ENCODE peak calls at places on chromosome 11, in eight cellular contexts. V, I, T, D, E, A, G and F are unnamed samples.

GRCh38 chr11:70050243-70050642 is 27.9 kb upstream of the ANO1 start:
- DNase-seq in V (no peak), I (no peak), T (no peak), D (no peak), E (no peak), A (no peak), G (no peak), F (peak; percentile 47)

GRCh38 chr11:117449111-117449693 is 121.5 kb downstream of the CEP164 start:
- DNase-seq in V (peak; percentile 26), I (no peak), T (no peak), D (no peak), E (no peak), A (no peak), G (no peak), F (no peak)

GRCh38 chr11:11668293-11668692 is 46.5 kb upstream of the GALNT18 start:
- DNase-seq in V (no peak), I (no peak), T (no peak), D (no peak), E (no peak), A (no peak), G (no peak), F (no peak)

GRCh38 chr11:131851951-131852350 is 481.5 kb downstream of the NTM start:
- DNase-seq in V (no peak), I (no peak), T (no peak), D (no peak), E (no peak), A (no peak), G (no peak), F (no peak)

GRCh38 chr11:116986521-116987105 is 111.6 kb downstream of the SIK3 start:
- DNase-seq in V (no peak), I (no peak), T (no peak), D (peak; percentile 41), E (no peak), A (no peak), G (no peak), F (no peak)

GRCh38 chr11:111846640-111847039 is 24.7 kb downstream of the ALG9 start:
- DNase-seq in V (no peak), I (no peak), T (no peak), D (no peak), E (no peak), A (no peak), G (no peak), F (no peak)

GRCh38 chr11:6473481-6474422 is at the start of gene TRIM3:
- DNase-seq in V (peak; percentile 97), I (peak; percentile 93), T (peak; percentile 94), D (peak; percentile 50), E (peak; percentile 99), A (peak; percentile 95), G (peak; percentile 91), F (peak; percentile 90)

GRCh38 chr11:117621226-117621625 is 175.8 kb downstream of the DSCAML1 start:
- DNase-seq in V (no peak), I (no peak), T (no peak), D (no peak), E (peak; percentile 20), A (no peak), G (no peak), F (no peak)

GRCh38 chr11:11246166-11246565 is 106.9 kb downstream of the CSNK2A3 start:
- DNase-seq in V (no peak), I (no peak), T (no peak), D (no peak), E (no peak), A (no peak), G (no peak), F (no peak)

GRCh38 chr11:72235351-72236057 is 8.5 kb downstream of the PHOX2A start:
- DNase-seq in V (peak; percentile 53), I (no peak), T (no peak), D (no peak), E (no peak), A (no peak), G (peak; percentile 57), F (no peak)

GRCh38 chr11:33930317-33931021 is 38.6 kb upstream of the LMO2 start:
- DNase-seq in V (no peak), I (peak; percentile 50), T (no peak), D (no peak), E (no peak), A (no peak), G (no peak), F (no peak)

GRCh38 chr11:119888119-119888518 is 159.1 kb upstream of the NECTIN1 start:
- DNase-seq in V (no peak), I (no peak), T (no peak), D (no peak), E (no peak), A (no peak), G (no peak), F (no peak)

DNA sequence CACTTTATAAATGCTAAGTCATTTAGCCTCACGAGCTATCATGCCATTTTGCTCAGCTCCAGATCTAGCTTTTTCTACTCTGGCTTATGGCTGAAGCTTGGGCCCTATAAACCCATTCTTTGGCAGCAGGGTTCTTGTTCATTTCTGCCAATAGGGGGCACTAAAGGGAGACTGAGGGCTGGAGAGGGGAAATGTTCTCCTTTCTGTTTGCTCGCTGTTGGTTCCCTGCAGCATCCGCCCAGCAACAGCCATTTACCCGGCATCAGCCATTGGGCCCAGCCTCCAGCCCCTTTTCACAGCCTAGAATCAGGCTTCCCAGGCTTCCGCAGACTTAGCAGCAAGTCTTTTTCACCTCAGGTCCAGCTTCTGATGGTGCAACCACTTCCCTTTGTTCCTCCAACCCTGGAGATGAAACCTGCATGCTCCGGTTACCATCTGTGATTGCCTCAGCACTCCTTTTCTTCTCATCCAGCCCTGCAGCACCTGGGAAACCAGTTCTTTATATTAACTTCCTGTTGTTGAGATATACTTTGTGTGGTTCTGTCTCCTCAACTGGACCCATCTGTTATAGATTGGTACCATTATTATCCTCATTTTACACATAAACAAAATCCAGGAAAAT is 4.2 kb upstream of the ME3 start:
- DNase-seq in V (no peak), I (peak; percentile 15), T (no peak), D (peak; percentile 18), E (peak; percentile 64), A (no peak), G (peak; percentile 32), F (no peak)
- TF ChIP-seq CTCF in V (no peak), I (peak; percentile 27), T (no peak), D (peak; percentile 43), E (peak; percentile 65), A (no peak), G (peak; percentile 56), F (no peak)

DNA sequence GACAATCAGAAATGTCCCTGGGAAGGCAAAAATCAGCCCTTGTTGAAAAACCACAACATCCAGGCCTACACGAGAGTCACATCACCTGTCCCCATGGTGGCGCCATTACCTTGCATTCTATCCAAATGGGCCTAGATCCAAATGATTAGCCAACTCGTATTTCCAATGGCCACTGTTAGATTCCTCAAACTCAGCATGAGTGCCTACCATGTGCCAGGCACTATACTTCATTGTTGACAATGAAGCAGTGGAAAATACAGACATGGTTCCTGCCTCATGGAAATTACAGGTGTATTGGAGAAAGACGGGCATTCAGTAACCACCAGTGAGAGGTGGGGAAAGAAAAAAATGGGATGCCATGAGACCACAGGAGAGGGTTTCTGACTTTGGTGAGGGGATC is 29.8 kb upstream of the CREB3L1 start:
- DNase-seq in V (no peak), I (peak; percentile 42), T (no peak), D (peak; percentile 72), E (peak; percentile 71), A (peak; percentile 75), G (peak; percentile 34), F (no peak)
- H3K4me1 ChIP-seq in V (no peaks in the 10 kb centered on the region), I (peaks cover 6% of the 10 kb centered on the region), T (peaks cover 1% of the 10 kb centered on the region), D (peaks cover 46% of the 10 kb centered on the region), E (peaks cover 59% of the 10 kb centered on the region), A (peaks cover 18% of the 10 kb centered on the region), G (no peaks in the 10 kb centered on the region), F (no peaks in the 10 kb centered on the region)

GRCh38 chr11:130449996-130450419 is 1.6 kb downstream of the ADAMTS15 start:
- DNase-seq in V (peak; percentile 92), I (peak; percentile 95), T (peak; percentile 54), D (no peak), E (no peak), A (peak; percentile 79), G (no peak), F (peak; percentile 95)
- TF ChIP-seq CTCF in V (no peak), I (peak; percentile 76), T (peak; percentile 7), D (no peak), E (peak; percentile 29), A (peak; percentile 13), G (peak; percentile 21), F (peak; percentile 83)

GRCh38 chr11:16809901-16810668 is 71.6 kb downstream of the C11orf58 start:
- DNase-seq in V (peak; percentile 75), I (no peak), T (no peak), D (no peak), E (no peak), A (no peak), G (no peak), F (peak; percentile 69)
- H3K4me1 ChIP-seq in V (no peaks in the 10 kb centered on the region), I (peaks cover 6% of the 10 kb centered on the region), T (no peaks in the 10 kb centered on the region), D (peaks cover 45% of the 10 kb centered on the region), E (peaks cover 3% of the 10 kb centered on the region), A (no peaks in the 10 kb centered on the region), G (no peaks in the 10 kb centered on the region), F (peaks cover 59% of the 10 kb centered on the region)

DNA sequence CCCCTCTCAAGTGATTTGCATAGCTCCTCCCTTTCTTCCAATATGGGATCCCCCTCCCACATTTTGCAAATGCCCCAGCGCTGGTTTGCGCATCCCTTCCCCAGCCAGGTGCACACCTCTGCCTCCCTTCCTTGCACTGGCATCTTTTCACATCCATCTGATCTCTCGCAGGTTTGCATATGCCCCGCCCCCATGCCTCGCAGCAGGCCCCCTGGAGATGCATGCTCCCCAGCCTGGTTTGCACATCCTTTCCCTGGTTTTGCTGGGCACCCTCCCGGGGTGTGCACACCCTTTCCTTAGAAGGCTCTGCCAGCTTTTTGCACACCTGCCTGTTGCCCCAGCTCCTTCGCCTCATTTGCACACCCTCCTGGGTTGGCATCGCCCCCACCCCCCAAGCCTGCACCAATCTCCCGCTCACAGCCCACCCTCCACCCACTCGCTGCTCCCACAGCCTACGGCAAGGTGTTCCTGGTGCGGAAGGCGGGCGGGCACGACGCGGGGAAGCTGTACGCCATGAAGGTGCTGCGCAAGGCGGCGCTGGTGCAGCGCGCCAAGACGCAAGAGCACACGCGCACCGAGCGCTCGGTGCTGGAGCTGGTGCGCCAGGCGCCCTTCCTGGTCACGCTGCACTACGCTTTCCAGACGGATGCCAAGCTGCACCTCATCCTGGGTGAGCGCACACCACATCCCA is 895 bp downstream of the RPS6KA4 start:
- DNase-seq in V (no peak), I (no peak), T (no peak), D (no peak), E (no peak), A (peak; percentile 46), G (no peak), F (no peak)
- TF ChIP-seq CTCF in V (no peak), I (no peak), T (no peak), D (no peak), E (no peak), A (no peak), G (no peak), F (no peak)

GRCh38 chr11:17802491-17802890 is 67.9 kb downstream of the KCNC1 start:
- DNase-seq in V (no peak), I (no peak), T (no peak), D (no peak), E (no peak), A (no peak), G (no peak), F (no peak)
- H3K4me1 ChIP-seq in V (no peaks in the 10 kb centered on the region), I (peaks cover 5% of the 10 kb centered on the region), T (no peaks in the 10 kb centered on the region), D (peaks cover 7% of the 10 kb centered on the region), E (no peaks in the 10 kb centered on the region), A (no peaks in the 10 kb centered on the region), G (no peaks in the 10 kb centered on the region), F (peaks cover 34% of the 10 kb centered on the region)

DNA sequence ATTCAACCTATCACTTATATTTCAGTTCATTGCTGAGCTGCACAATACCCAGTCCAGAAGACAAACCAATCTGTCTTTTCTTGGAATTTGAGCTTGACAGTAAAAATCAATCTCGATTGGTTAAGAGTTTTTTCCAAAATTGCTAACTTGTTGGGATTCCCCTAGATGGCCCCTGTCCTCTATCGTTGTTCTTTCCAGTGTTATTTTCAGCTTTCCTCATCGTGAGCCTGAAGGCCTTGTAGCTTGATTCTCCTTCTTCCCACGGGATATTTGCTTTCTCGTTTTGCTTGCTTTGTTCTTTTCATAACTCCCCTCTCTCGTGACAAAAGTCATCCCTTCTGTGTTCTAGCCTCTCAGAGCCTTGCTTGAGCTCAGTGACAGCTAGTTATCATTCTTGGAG is 3.1 kb downstream of the OR8B8 start:
- DNase-seq in V (no peak), I (no peak), T (no peak), D (no peak), E (no peak), A (no peak), G (no peak), F (no peak)
- TF ChIP-seq CTCF in V (no peak), I (peak; percentile 35), T (no peak), D (no peak), E (no peak), A (no peak), G (no peak), F (no peak)